ENCODE peak calls at places on chromosomes 13 and 19, in seven cellular contexts. One of them, this sample, is unnamed.
A peak's percentile ranks its signal among the peaks of the same experiment; 100 is the strongest.

GRCh38 chr19:20307127-20307526 is 140.1 kb downstream of the ZNF486 start:
- DNase-seq in IMR-90: no peak
- DNase-seq in neuronal stem cell: no peak
- DNase-seq in trophoblast cell: no peak
- DNase-seq in mesenchymal stem cell: no peak
- DNase-seq in H1: no peak
- DNase-seq in mesendoderm: no peak
- DNase-seq in this sample: no peak

GRCh38 chr13:75359266-75359665 is 122.7 kb downstream of the TBC1D4 start:
- DNase-seq in trophoblast cell: peak; percentile 88
- DNase-seq in H1: no peak
- DNase-seq in mesendoderm: peak; percentile 89
- DNase-seq in neuronal stem cell: no peak
- DNase-seq in IMR-90: peak; percentile 94
- DNase-seq in mesenchymal stem cell: peak; percentile 84
- DNase-seq in this sample: no peak

GRCh38 chr19:6065685-6066365 is 44.5 kb downstream of the RFX2 start:
- DNase-seq in neuronal stem cell: no peak
- DNase-seq in mesendoderm: peak; percentile 91
- DNase-seq in mesenchymal stem cell: peak; percentile 89
- DNase-seq in H1: no peak
- DNase-seq in trophoblast cell: peak; percentile 79
- DNase-seq in IMR-90: peak; percentile 30
- DNase-seq in this sample: peak; percentile 45

GRCh38 chr13:28620011-28620830 is 38.7 kb upstream of the POMP start:
- DNase-seq in mesenchymal stem cell: no peak
- DNase-seq in trophoblast cell: peak; percentile 95
- DNase-seq in H1: no peak
- DNase-seq in mesendoderm: no peak
- DNase-seq in IMR-90: no peak
- DNase-seq in neuronal stem cell: no peak
- DNase-seq in this sample: no peak

GRCh38 chr19:1354496-1355257 is 29.0 kb upstream of the NDUFS7 start:
- DNase-seq in mesendoderm: peak; percentile 93
- DNase-seq in trophoblast cell: peak; percentile 92
- DNase-seq in neuronal stem cell: peak; percentile 91
- DNase-seq in H1: peak; percentile 90
- DNase-seq in IMR-90: peak; percentile 80
- DNase-seq in mesenchymal stem cell: peak; percentile 88
- DNase-seq in this sample: peak; percentile 91

GRCh38 chr13:44244288-44244687 is 129.3 kb upstream of the SERP2 start:
- DNase-seq in neuronal stem cell: no peak
- DNase-seq in H1: no peak
- DNase-seq in trophoblast cell: peak; percentile 53
- DNase-seq in mesenchymal stem cell: peak; percentile 91
- DNase-seq in IMR-90: peak; percentile 81
- DNase-seq in mesendoderm: no peak
- DNase-seq in this sample: no peak

GRCh38 chr13:39527961-39528720 is 74.9 kb downstream of the LHFPL6 start:
- DNase-seq in trophoblast cell: peak; percentile 72
- DNase-seq in H1: no peak
- DNase-seq in IMR-90: peak; percentile 96
- DNase-seq in neuronal stem cell: no peak
- DNase-seq in mesendoderm: peak; percentile 53
- DNase-seq in mesenchymal stem cell: peak; percentile 86
- DNase-seq in this sample: no peak

GRCh38 chr19:56476671-56477428 is at the start of gene ZNF667:
- DNase-seq in H1: no peak
- DNase-seq in mesenchymal stem cell: peak; percentile 94
- DNase-seq in neuronal stem cell: peak; percentile 14
- DNase-seq in IMR-90: peak; percentile 59
- DNase-seq in mesendoderm: peak; percentile 52
- DNase-seq in trophoblast cell: peak; percentile 25
- DNase-seq in this sample: no peak

GRCh38 chr19:18660051-18660910 is 23.2 kb upstream of the CRTC1 start:
- DNase-seq in trophoblast cell: peak; percentile 97
- DNase-seq in mesenchymal stem cell: peak; percentile 93
- DNase-seq in H1: no peak
- DNase-seq in neuronal stem cell: no peak
- DNase-seq in IMR-90: peak; percentile 69
- DNase-seq in mesendoderm: no peak
- DNase-seq in this sample: no peak

GRCh38 chr13:41762796-41763195 is 198.1 kb downstream of the VWA8 start:
- DNase-seq in IMR-90: no peak
- DNase-seq in H1: no peak
- DNase-seq in trophoblast cell: no peak
- DNase-seq in mesenchymal stem cell: no peak
- DNase-seq in neuronal stem cell: no peak
- DNase-seq in mesendoderm: no peak
- DNase-seq in this sample: no peak

GRCh38 chr13:43285891-43286602 is 262.7 kb downstream of the DNAJC15 start:
- DNase-seq in IMR-90: peak; percentile 68
- DNase-seq in neuronal stem cell: no peak
- DNase-seq in mesenchymal stem cell: no peak
- DNase-seq in H1: no peak
- DNase-seq in trophoblast cell: no peak
- DNase-seq in mesendoderm: no peak
- DNase-seq in this sample: no peak

GRCh38 chr13:110405597-110406450 is 98.7 kb downstream of the COL4A2 start:
- DNase-seq in trophoblast cell: peak; percentile 59
- DNase-seq in neuronal stem cell: no peak
- DNase-seq in mesendoderm: no peak
- DNase-seq in H1: no peak
- DNase-seq in IMR-90: peak; percentile 89
- DNase-seq in mesenchymal stem cell: peak; percentile 97
- DNase-seq in this sample: no peak

GRCh38 chr13:30441304-30441703 is 19.0 kb downstream of the UBE2L5 start:
- DNase-seq in neuronal stem cell: no peak
- DNase-seq in mesendoderm: no peak
- DNase-seq in IMR-90: peak; percentile 19
- DNase-seq in trophoblast cell: no peak
- DNase-seq in H1: no peak
- DNase-seq in mesenchymal stem cell: no peak
- DNase-seq in this sample: no peak

GRCh38 chr13:40109324-40109958 is 454.0 kb downstream of the COG6 start:
- DNase-seq in IMR-90: peak; percentile 73
- DNase-seq in mesendoderm: no peak
- DNase-seq in H1: no peak
- DNase-seq in neuronal stem cell: no peak
- DNase-seq in trophoblast cell: peak; percentile 78
- DNase-seq in mesenchymal stem cell: peak; percentile 93
- DNase-seq in this sample: no peak

GRCh38 chr19:10431254-10431942 is 11.1 kb downstream of the PDE4A start:
- DNase-seq in neuronal stem cell: no peak
- DNase-seq in trophoblast cell: peak; percentile 36
- DNase-seq in mesendoderm: peak; percentile 41
- DNase-seq in H1: peak; percentile 65
- DNase-seq in mesenchymal stem cell: no peak
- DNase-seq in IMR-90: no peak
- DNase-seq in this sample: no peak

GRCh38 chr19:44839272-44839671 is 6.8 kb upstream of the NECTIN2 start:
- DNase-seq in H1: no peak
- DNase-seq in trophoblast cell: no peak
- DNase-seq in mesenchymal stem cell: no peak
- DNase-seq in neuronal stem cell: no peak
- DNase-seq in IMR-90: no peak
- DNase-seq in mesendoderm: peak; percentile 59
- DNase-seq in this sample: peak; percentile 59

GRCh38 chr13:81106348-81106747 is 765.4 kb upstream of the SPRY2 start:
- DNase-seq in IMR-90: no peak
- DNase-seq in trophoblast cell: no peak
- DNase-seq in mesenchymal stem cell: no peak
- DNase-seq in H1: no peak
- DNase-seq in mesendoderm: no peak
- DNase-seq in neuronal stem cell: no peak
- DNase-seq in this sample: no peak

GRCh38 chr13:49927755-49928154 is 8.4 kb downstream of the SPRYD7 start:
- DNase-seq in mesendoderm: no peak
- DNase-seq in H1: no peak
- DNase-seq in trophoblast cell: no peak
- DNase-seq in neuronal stem cell: no peak
- DNase-seq in mesenchymal stem cell: peak; percentile 6
- DNase-seq in IMR-90: peak; percentile 76
- DNase-seq in this sample: no peak

GRCh38 chr13:31824705-31825512 is 85.6 kb downstream of the RXFP2 start:
- DNase-seq in trophoblast cell: peak; percentile 4
- DNase-seq in neuronal stem cell: no peak
- DNase-seq in mesenchymal stem cell: peak; percentile 34
- DNase-seq in mesendoderm: peak; percentile 21
- DNase-seq in H1: no peak
- DNase-seq in IMR-90: peak; percentile 16
- DNase-seq in this sample: no peak

GRCh38 chr19:38619361-38620174 is 580 bp downstream of the EIF3K start:
- DNase-seq in neuronal stem cell: no peak
- DNase-seq in IMR-90: no peak
- DNase-seq in trophoblast cell: no peak
- DNase-seq in mesenchymal stem cell: no peak
- DNase-seq in H1: no peak
- DNase-seq in mesendoderm: no peak
- DNase-seq in this sample: no peak
- H3K23ac ChIP-seq in neuronal stem cell: peak overlapping the region; percentile 99
- H3K23ac ChIP-seq in IMR-90: peak overlapping the region; percentile 20
- H3K23ac ChIP-seq in trophoblast cell: no peak overlapping the region
- H3K23ac ChIP-seq in mesenchymal stem cell: no peak overlapping the region
- H3K23ac ChIP-seq in H1: no peak overlapping the region
- H3K23ac ChIP-seq in mesendoderm: no peak overlapping the region
- H3K23ac ChIP-seq in this sample: no peak overlapping the region

GRCh38 chr19:7101498-7102253 is 32.2 kb downstream of the ZNF557 start:
- DNase-seq in neuronal stem cell: no peak
- DNase-seq in mesendoderm: no peak
- DNase-seq in IMR-90: no peak
- DNase-seq in H1: no peak
- DNase-seq in trophoblast cell: no peak
- DNase-seq in mesenchymal stem cell: no peak
- DNase-seq in this sample: no peak

GRCh38 chr19:7099597-7099921 is 30.1 kb downstream of the ZNF557 start:
- DNase-seq in mesenchymal stem cell: no peak
- DNase-seq in trophoblast cell: no peak
- DNase-seq in mesendoderm: no peak
- DNase-seq in H1: no peak
- DNase-seq in IMR-90: no peak
- DNase-seq in neuronal stem cell: no peak
- DNase-seq in this sample: no peak

GRCh38 chr19:7098701-7099596 is 29.4 kb downstream of the ZNF557 start:
- DNase-seq in mesenchymal stem cell: peak; percentile 93
- DNase-seq in trophoblast cell: peak; percentile 96
- DNase-seq in mesendoderm: peak; percentile 97
- DNase-seq in neuronal stem cell: peak; percentile 92
- DNase-seq in H1: peak; percentile 96
- DNase-seq in IMR-90: peak; percentile 87
- DNase-seq in this sample: peak; percentile 93

GRCh38 chr19:7098096-7098495 is 28.6 kb downstream of the ZNF557 start:
- DNase-seq in H1: no peak
- DNase-seq in mesenchymal stem cell: no peak
- DNase-seq in neuronal stem cell: no peak
- DNase-seq in trophoblast cell: no peak
- DNase-seq in mesendoderm: no peak
- DNase-seq in IMR-90: no peak
- DNase-seq in this sample: no peak
- H3K9ac ChIP-seq in H1: peak overlapping the region; percentile 86
- H3K9ac ChIP-seq in mesenchymal stem cell: peak overlapping the region; percentile 93
- H3K9ac ChIP-seq in neuronal stem cell: no peak overlapping the region
- H3K9ac ChIP-seq in trophoblast cell: peak overlapping the region; percentile 9
- H3K9ac ChIP-seq in mesendoderm: no peak overlapping the region
- H3K9ac ChIP-seq in IMR-90: no peak overlapping the region
- H3K9ac ChIP-seq in this sample: no peak overlapping the region

GRCh38 chr13:113920606-113921306 is 53.1 kb downstream of the C13orf46 start:
- DNase-seq in mesendoderm: no peak
- DNase-seq in H1: no peak
- DNase-seq in IMR-90: no peak
- DNase-seq in trophoblast cell: no peak
- DNase-seq in mesenchymal stem cell: no peak
- DNase-seq in neuronal stem cell: no peak
- DNase-seq in this sample: no peak
- H3K23ac ChIP-seq in mesendoderm: no peak overlapping the region
- H3K23ac ChIP-seq in H1: no peak overlapping the region
- H3K23ac ChIP-seq in IMR-90: no peak overlapping the region
- H3K23ac ChIP-seq in trophoblast cell: no peak overlapping the region
- H3K23ac ChIP-seq in mesenchymal stem cell: no peak overlapping the region
- H3K23ac ChIP-seq in neuronal stem cell: peak overlapping the region; percentile 56
- H3K23ac ChIP-seq in this sample: no peak overlapping the region

DNA sequence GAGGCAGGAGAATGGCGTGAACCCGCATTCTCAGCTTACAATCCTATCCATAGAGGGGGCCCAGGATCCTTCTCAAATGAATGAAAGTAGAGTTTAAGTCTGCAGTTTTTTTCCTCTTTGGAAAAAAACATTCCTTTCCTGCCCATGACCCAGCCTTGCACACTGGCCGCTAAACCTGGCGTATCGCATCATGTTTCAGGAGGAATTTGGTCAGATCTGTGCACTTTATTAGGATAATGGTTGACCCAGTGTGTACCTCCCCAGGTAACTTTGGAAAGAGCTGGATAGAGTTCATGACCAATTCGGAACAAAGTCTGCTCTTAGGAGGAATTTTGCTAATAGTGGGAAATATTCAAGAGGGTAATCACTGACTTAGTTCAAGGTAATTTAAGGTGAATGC is 46.1 kb downstream of the SIPA1L3 start:
- DNase-seq in mesenchymal stem cell: no peak
- DNase-seq in mesendoderm: no peak
- DNase-seq in H1: no peak
- DNase-seq in IMR-90: no peak
- DNase-seq in neuronal stem cell: peak; percentile 33
- DNase-seq in trophoblast cell: peak; percentile 15
- DNase-seq in this sample: no peak
- H3K9ac ChIP-seq in mesenchymal stem cell: peak overlapping the region; percentile 35
- H3K9ac ChIP-seq in mesendoderm: no peak overlapping the region
- H3K9ac ChIP-seq in H1: no peak overlapping the region
- H3K9ac ChIP-seq in IMR-90: no peak overlapping the region
- H3K9ac ChIP-seq in neuronal stem cell: no peak overlapping the region
- H3K9ac ChIP-seq in trophoblast cell: no peak overlapping the region
- H3K9ac ChIP-seq in this sample: no peak overlapping the region

GRCh38 chr13:99310382-99311031 is 3.3 kb upstream of the GPR183 start:
- DNase-seq in neuronal stem cell: no peak
- DNase-seq in mesenchymal stem cell: peak; percentile 94
- DNase-seq in H1: no peak
- DNase-seq in IMR-90: peak; percentile 93
- DNase-seq in mesendoderm: no peak
- DNase-seq in trophoblast cell: peak; percentile 41
- DNase-seq in this sample: no peak
- H3K23ac ChIP-seq in neuronal stem cell: no peak overlapping the region
- H3K23ac ChIP-seq in mesenchymal stem cell: no peak overlapping the region
- H3K23ac ChIP-seq in H1: no peak overlapping the region
- H3K23ac ChIP-seq in IMR-90: peak overlapping the region; percentile 41
- H3K23ac ChIP-seq in mesendoderm: no peak overlapping the region
- H3K23ac ChIP-seq in trophoblast cell: no peak overlapping the region
- H3K23ac ChIP-seq in this sample: no peak overlapping the region

GRCh38 chr13:67318398-67318797 is 88.3 kb upstream of the PCDH9 start:
- DNase-seq in trophoblast cell: no peak
- DNase-seq in mesendoderm: no peak
- DNase-seq in neuronal stem cell: no peak
- DNase-seq in H1: no peak
- DNase-seq in mesenchymal stem cell: no peak
- DNase-seq in IMR-90: peak; percentile 16
- DNase-seq in this sample: no peak
- H3K9ac ChIP-seq in trophoblast cell: no peak overlapping the region
- H3K9ac ChIP-seq in mesendoderm: no peak overlapping the region
- H3K9ac ChIP-seq in neuronal stem cell: no peak overlapping the region
- H3K9ac ChIP-seq in H1: no peak overlapping the region
- H3K9ac ChIP-seq in mesenchymal stem cell: no peak overlapping the region
- H3K9ac ChIP-seq in IMR-90: no peak overlapping the region
- H3K9ac ChIP-seq in this sample: no peak overlapping the region